ENCODE peak calls at places on chromosomes 5 and 9, in nine cellular contexts. One of them, this sample, is unnamed.

GRCh38 chr5:74232281-74232680 is 408.2 kb downstream of the ENC1 start:
- DNase-seq in A549: no peak
- DNase-seq in fibroblast of lung: peak
- DNase-seq in AG09309: peak
- DNase-seq in nephron progenitor cell: no peak
- DNase-seq in body of pancreas: no peak
- DNase-seq in gastrocnemius medialis: no peak
- DNase-seq in bronchial epithelial cell: peak
- DNase-seq in AG10803: peak
- DNase-seq in this sample: peak

GRCh38 chr5:126056851-126057622 is 366.2 kb upstream of the GRAMD2B start:
- DNase-seq in body of pancreas: no peak
- DNase-seq in gastrocnemius medialis: no peak
- DNase-seq in fibroblast of lung: no peak
- DNase-seq in AG10803: no peak
- DNase-seq in AG09309: no peak
- DNase-seq in bronchial epithelial cell: no peak
- DNase-seq in nephron progenitor cell: no peak
- DNase-seq in A549: no peak
- DNase-seq in this sample: no peak

GRCh38 chr9:96176901-96177718 is 124.9 kb downstream of the HSD17B3 start:
- DNase-seq in A549: no peak
- DNase-seq in AG09309: no peak
- DNase-seq in body of pancreas: peak
- DNase-seq in AG10803: no peak
- DNase-seq in bronchial epithelial cell: no peak
- DNase-seq in nephron progenitor cell: peak
- DNase-seq in gastrocnemius medialis: no peak
- DNase-seq in fibroblast of lung: peak
- DNase-seq in this sample: no peak

GRCh38 chr5:178477224-178478201 is 112.7 kb downstream of the COL23A1 start:
- DNase-seq in fibroblast of lung: no peak
- DNase-seq in nephron progenitor cell: no peak
- DNase-seq in AG09309: no peak
- DNase-seq in bronchial epithelial cell: peak
- DNase-seq in body of pancreas: no peak
- DNase-seq in gastrocnemius medialis: no peak
- DNase-seq in AG10803: peak
- DNase-seq in A549: no peak
- DNase-seq in this sample: no peak

GRCh38 chr5:152503206-152503605 is 98.1 kb upstream of the NMUR2 start:
- DNase-seq in A549: no peak
- DNase-seq in nephron progenitor cell: no peak
- DNase-seq in gastrocnemius medialis: no peak
- DNase-seq in AG09309: no peak
- DNase-seq in body of pancreas: no peak
- DNase-seq in bronchial epithelial cell: no peak
- DNase-seq in AG10803: no peak
- DNase-seq in fibroblast of lung: no peak
- DNase-seq in this sample: no peak

GRCh38 chr9:12232836-12233235 is 460.3 kb upstream of the TYRP1 start:
- DNase-seq in AG10803: no peak
- DNase-seq in nephron progenitor cell: no peak
- DNase-seq in A549: no peak
- DNase-seq in body of pancreas: no peak
- DNase-seq in bronchial epithelial cell: no peak
- DNase-seq in fibroblast of lung: no peak
- DNase-seq in gastrocnemius medialis: no peak
- DNase-seq in AG09309: no peak
- DNase-seq in this sample: no peak

GRCh38 chr5:4549351-4549750 is 590.8 kb upstream of the ADAMTS16 start:
- DNase-seq in body of pancreas: no peak
- DNase-seq in bronchial epithelial cell: no peak
- DNase-seq in A549: no peak
- DNase-seq in fibroblast of lung: no peak
- DNase-seq in gastrocnemius medialis: no peak
- DNase-seq in AG10803: no peak
- DNase-seq in AG09309: no peak
- DNase-seq in nephron progenitor cell: no peak
- DNase-seq in this sample: no peak

GRCh38 chr5:909086-909485 is 16.4 kb downstream of the TRIP13 start:
- DNase-seq in AG09309: no peak
- DNase-seq in body of pancreas: no peak
- DNase-seq in AG10803: no peak
- DNase-seq in fibroblast of lung: no peak
- DNase-seq in nephron progenitor cell: no peak
- DNase-seq in bronchial epithelial cell: peak
- DNase-seq in gastrocnemius medialis: no peak
- DNase-seq in A549: no peak
- DNase-seq in this sample: no peak

GRCh38 chr9:116632990-116633441 is 54.1 kb upstream of the TRIM32 start:
- DNase-seq in fibroblast of lung: peak
- DNase-seq in nephron progenitor cell: no peak
- DNase-seq in bronchial epithelial cell: no peak
- DNase-seq in AG09309: no peak
- DNase-seq in A549: no peak
- DNase-seq in AG10803: peak
- DNase-seq in body of pancreas: no peak
- DNase-seq in gastrocnemius medialis: no peak
- DNase-seq in this sample: no peak

GRCh38 chr5:148145916-148146315 is 22.4 kb upstream of the SPINK14 start:
- DNase-seq in A549: no peak
- DNase-seq in AG10803: no peak
- DNase-seq in body of pancreas: peak
- DNase-seq in bronchial epithelial cell: peak
- DNase-seq in AG09309: no peak
- DNase-seq in nephron progenitor cell: no peak
- DNase-seq in gastrocnemius medialis: no peak
- DNase-seq in fibroblast of lung: peak
- DNase-seq in this sample: no peak

GRCh38 chr5:78795757-78796156 is 147.2 kb upstream of the LHFPL2 start:
- DNase-seq in A549: peak
- DNase-seq in AG09309: no peak
- DNase-seq in gastrocnemius medialis: no peak
- DNase-seq in AG10803: peak
- DNase-seq in nephron progenitor cell: no peak
- DNase-seq in bronchial epithelial cell: peak
- DNase-seq in fibroblast of lung: no peak
- DNase-seq in body of pancreas: no peak
- DNase-seq in this sample: no peak

GRCh38 chr5:78801413-78801812 is 152.8 kb upstream of the LHFPL2 start:
- DNase-seq in body of pancreas: no peak
- DNase-seq in gastrocnemius medialis: no peak
- DNase-seq in fibroblast of lung: no peak
- DNase-seq in A549: no peak
- DNase-seq in bronchial epithelial cell: no peak
- DNase-seq in nephron progenitor cell: no peak
- DNase-seq in AG10803: no peak
- DNase-seq in AG09309: no peak
- DNase-seq in this sample: no peak

GRCh38 chr5:78797945-78798731 is 149.6 kb upstream of the LHFPL2 start:
- DNase-seq in body of pancreas: no peak
- DNase-seq in A549: no peak
- DNase-seq in gastrocnemius medialis: no peak
- DNase-seq in AG10803: peak
- DNase-seq in bronchial epithelial cell: no peak
- DNase-seq in fibroblast of lung: no peak
- DNase-seq in nephron progenitor cell: no peak
- DNase-seq in AG09309: no peak
- DNase-seq in this sample: no peak

GRCh38 chr5:78803386-78803785 is 154.8 kb upstream of the LHFPL2 start:
- DNase-seq in body of pancreas: peak
- DNase-seq in A549: no peak
- DNase-seq in AG10803: peak
- DNase-seq in bronchial epithelial cell: no peak
- DNase-seq in fibroblast of lung: peak
- DNase-seq in nephron progenitor cell: no peak
- DNase-seq in gastrocnemius medialis: peak
- DNase-seq in AG09309: no peak
- DNase-seq in this sample: no peak

GRCh38 chr5:78799254-78800017 is 150.9 kb upstream of the LHFPL2 start:
- DNase-seq in fibroblast of lung: peak
- DNase-seq in AG10803: peak
- DNase-seq in AG09309: no peak
- DNase-seq in gastrocnemius medialis: no peak
- DNase-seq in bronchial epithelial cell: peak
- DNase-seq in A549: no peak
- DNase-seq in body of pancreas: no peak
- DNase-seq in nephron progenitor cell: no peak
- DNase-seq in this sample: no peak
- TF ChIP-seq CTCF in fibroblast of lung: no peak
- TF ChIP-seq CTCF in AG10803: peak
- TF ChIP-seq CTCF in AG09309: peak
- TF ChIP-seq CTCF in gastrocnemius medialis: no peak
- TF ChIP-seq CTCF in bronchial epithelial cell: peak
- TF ChIP-seq CTCF in A549: peak
- TF ChIP-seq CTCF in body of pancreas: no peak
- TF ChIP-seq CTCF in nephron progenitor cell: no peak
- TF ChIP-seq CTCF in this sample: peak

GRCh38 chr9:136289651-136290507 is 14.0 kb downstream of the CCDC187 start:
- DNase-seq in AG10803: no peak
- DNase-seq in bronchial epithelial cell: no peak
- DNase-seq in fibroblast of lung: no peak
- DNase-seq in gastrocnemius medialis: no peak
- DNase-seq in A549: no peak
- DNase-seq in nephron progenitor cell: no peak
- DNase-seq in AG09309: no peak
- DNase-seq in body of pancreas: no peak
- DNase-seq in this sample: no peak
- TF ChIP-seq CTCF in AG10803: no peak
- TF ChIP-seq CTCF in bronchial epithelial cell: no peak
- TF ChIP-seq CTCF in fibroblast of lung: no peak
- TF ChIP-seq CTCF in gastrocnemius medialis: no peak
- TF ChIP-seq CTCF in A549: no peak
- TF ChIP-seq CTCF in nephron progenitor cell: no peak
- TF ChIP-seq CTCF in AG09309: no peak
- TF ChIP-seq CTCF in body of pancreas: no peak
- TF ChIP-seq CTCF in this sample: no peak

DNA sequence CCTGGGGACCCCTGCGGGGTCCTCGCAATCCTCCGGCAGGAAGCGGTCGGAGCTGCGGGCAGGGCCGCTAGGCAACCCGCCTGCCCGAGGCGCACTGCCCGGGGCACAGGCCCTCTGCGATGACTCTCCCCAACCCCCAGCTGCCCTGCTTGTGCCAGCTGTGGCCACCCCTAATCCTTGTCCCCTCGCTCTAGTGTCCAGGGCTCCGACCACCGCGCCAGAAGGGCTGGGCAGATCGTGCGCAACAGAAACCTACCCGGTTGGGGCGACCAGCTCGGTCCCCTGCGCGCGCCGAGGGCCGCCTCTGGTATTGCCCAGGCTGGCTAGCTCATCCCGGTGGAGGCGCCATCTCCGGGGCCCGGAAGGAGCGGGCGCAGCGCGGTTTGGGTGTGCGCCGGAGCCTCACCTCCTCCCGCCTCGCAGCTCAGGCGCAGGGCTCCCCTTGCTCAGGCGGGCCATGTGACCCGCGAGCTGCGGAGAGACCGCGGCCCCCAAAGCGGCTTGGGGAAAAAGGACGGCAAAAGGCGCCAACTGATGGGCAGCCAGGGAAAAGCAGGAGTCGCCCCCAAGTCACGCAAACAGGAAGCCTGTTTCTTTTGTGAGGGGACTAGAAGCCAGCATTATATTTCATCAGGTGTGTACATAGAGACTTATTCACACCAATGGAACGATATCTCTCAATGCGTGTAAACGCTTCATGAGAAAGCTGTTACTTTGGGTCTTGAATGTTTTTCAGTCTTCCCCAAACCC is 46.8 kb upstream of the RNF20 start:
- DNase-seq in nephron progenitor cell: peak
- DNase-seq in body of pancreas: peak
- DNase-seq in AG09309: no peak
- DNase-seq in A549: peak
- DNase-seq in bronchial epithelial cell: peak
- DNase-seq in AG10803: peak
- DNase-seq in gastrocnemius medialis: no peak
- DNase-seq in fibroblast of lung: peak
- DNase-seq in this sample: no peak
- TF ChIP-seq CTCF in nephron progenitor cell: peak
- TF ChIP-seq CTCF in body of pancreas: no peak
- TF ChIP-seq CTCF in AG09309: peak
- TF ChIP-seq CTCF in A549: peak
- TF ChIP-seq CTCF in bronchial epithelial cell: peak
- TF ChIP-seq CTCF in AG10803: peak
- TF ChIP-seq CTCF in gastrocnemius medialis: no peak
- TF ChIP-seq CTCF in fibroblast of lung: no peak
- TF ChIP-seq CTCF in this sample: peak

GRCh38 chr9:77647267-77647658 is 859 bp downstream of the GNA14 start:
- DNase-seq in AG10803: no peak
- DNase-seq in fibroblast of lung: no peak
- DNase-seq in A549: no peak
- DNase-seq in gastrocnemius medialis: no peak
- DNase-seq in nephron progenitor cell: no peak
- DNase-seq in body of pancreas: no peak
- DNase-seq in bronchial epithelial cell: no peak
- DNase-seq in AG09309: no peak
- DNase-seq in this sample: no peak

GRCh38 chr9:77647659-77648457 is at the start of gene GNA14:
- DNase-seq in nephron progenitor cell: no peak
- DNase-seq in AG10803: peak
- DNase-seq in bronchial epithelial cell: no peak
- DNase-seq in body of pancreas: no peak
- DNase-seq in gastrocnemius medialis: no peak
- DNase-seq in AG09309: no peak
- DNase-seq in A549: no peak
- DNase-seq in fibroblast of lung: peak
- DNase-seq in this sample: no peak

GRCh38 chr9:77651203-77651602 is 3.1 kb upstream of the GNA14 start:
- DNase-seq in gastrocnemius medialis: no peak
- DNase-seq in body of pancreas: no peak
- DNase-seq in bronchial epithelial cell: no peak
- DNase-seq in A549: no peak
- DNase-seq in AG10803: no peak
- DNase-seq in AG09309: no peak
- DNase-seq in nephron progenitor cell: no peak
- DNase-seq in fibroblast of lung: no peak
- DNase-seq in this sample: no peak

GRCh38 chr9:77648458-77649108 is 461 bp upstream of the GNA14 start:
- DNase-seq in AG09309: no peak
- DNase-seq in AG10803: no peak
- DNase-seq in gastrocnemius medialis: no peak
- DNase-seq in body of pancreas: peak
- DNase-seq in fibroblast of lung: peak
- DNase-seq in A549: no peak
- DNase-seq in bronchial epithelial cell: peak
- DNase-seq in nephron progenitor cell: no peak
- DNase-seq in this sample: no peak

DNA sequence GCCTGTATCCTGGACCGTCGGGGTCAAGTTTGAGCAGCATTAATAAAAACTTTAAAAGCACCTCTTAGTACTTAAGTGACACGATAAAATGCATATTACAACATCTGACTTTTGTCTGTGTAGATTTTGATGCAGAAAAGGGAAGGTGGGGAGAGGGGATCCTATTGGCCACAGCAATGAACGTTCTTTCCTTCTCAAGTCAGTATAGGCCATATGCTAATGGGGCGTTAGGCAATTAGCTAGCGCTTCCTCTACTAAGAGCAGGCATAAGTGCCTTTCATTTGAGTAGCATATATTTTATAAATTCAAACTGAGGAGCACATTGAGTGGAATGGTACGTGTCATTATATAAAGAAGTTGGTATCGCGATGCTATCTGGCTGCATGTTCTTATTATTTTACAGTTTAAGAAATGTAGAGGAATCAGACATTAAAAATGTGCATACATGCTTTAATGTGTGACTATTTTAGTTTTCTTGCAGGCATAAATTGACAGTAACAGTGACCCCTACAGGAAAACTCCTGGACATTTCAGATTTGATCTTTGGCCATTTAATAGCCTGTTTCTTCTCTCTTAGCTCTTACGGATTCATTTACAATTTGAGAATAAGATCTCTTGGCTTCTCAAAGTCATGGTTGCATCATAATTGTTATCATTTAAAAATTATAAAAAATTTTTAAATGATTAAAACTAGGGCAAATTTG is 1.1 kb upstream of the GNA14 start:
- DNase-seq in AG10803: peak
- DNase-seq in AG09309: no peak
- DNase-seq in fibroblast of lung: peak
- DNase-seq in body of pancreas: no peak
- DNase-seq in bronchial epithelial cell: peak
- DNase-seq in nephron progenitor cell: no peak
- DNase-seq in A549: peak
- DNase-seq in gastrocnemius medialis: no peak
- DNase-seq in this sample: no peak
- TF ChIP-seq CTCF in AG10803: peak
- TF ChIP-seq CTCF in AG09309: peak
- TF ChIP-seq CTCF in fibroblast of lung: peak
- TF ChIP-seq CTCF in body of pancreas: peak
- TF ChIP-seq CTCF in bronchial epithelial cell: peak
- TF ChIP-seq CTCF in nephron progenitor cell: no peak
- TF ChIP-seq CTCF in A549: peak
- TF ChIP-seq CTCF in gastrocnemius medialis: no peak
- TF ChIP-seq CTCF in this sample: peak